ENCODE peak calls at places on chromosomes 4 and X, in six cellular contexts. One of them, this sample, is unnamed.

GRCh38 chrX:22889824-22890223 is 109.9 kb upstream of the DDX53 start:
- DNase-seq in A549: no peak
- DNase-seq in stomach: no peak
- DNase-seq in sigmoid colon: no peak
- DNase-seq in H1: no peak
- DNase-seq in ovary: no peak
- DNase-seq in this sample: no peak

GRCh38 chr4:125187221-125187620 is 127.5 kb upstream of the FAT4 start:
- DNase-seq in A549: no peak
- DNase-seq in stomach: no peak
- DNase-seq in sigmoid colon: no peak
- DNase-seq in H1: no peak
- DNase-seq in ovary: no peak
- DNase-seq in this sample: no peak

GRCh38 chr4:144402176-144402575 is 243.8 kb upstream of the HHIP start:
- DNase-seq in A549: no peak
- DNase-seq in stomach: no peak
- DNase-seq in sigmoid colon: no peak
- DNase-seq in H1: no peak
- DNase-seq in ovary: no peak
- DNase-seq in this sample: no peak

GRCh38 chr4:112061418-112061817 is 83.8 kb upstream of the FAM241A start:
- DNase-seq in A549: no peak
- DNase-seq in stomach: no peak
- DNase-seq in sigmoid colon: no peak
- DNase-seq in H1: no peak
- DNase-seq in ovary: no peak
- DNase-seq in this sample: no peak

GRCh38 chr4:109631709-109632108 is 71.5 kb downstream of the CASP6 start:
- DNase-seq in A549: peak
- DNase-seq in stomach: no peak
- DNase-seq in sigmoid colon: no peak
- DNase-seq in H1: no peak
- DNase-seq in ovary: no peak
- DNase-seq in this sample: no peak

GRCh38 chr4:129747756-129748155 is 651.8 kb downstream of the C4orf33 start:
- DNase-seq in A549: no peak
- DNase-seq in stomach: no peak
- DNase-seq in sigmoid colon: no peak
- DNase-seq in H1: no peak
- DNase-seq in ovary: no peak
- DNase-seq in this sample: no peak

GRCh38 chr4:26566027-26566578 is 17.8 kb upstream of the TBC1D19 start:
- DNase-seq in A549: no peak
- DNase-seq in stomach: no peak
- DNase-seq in sigmoid colon: no peak
- DNase-seq in H1: no peak
- DNase-seq in ovary: no peak
- DNase-seq in this sample: no peak

GRCh38 chrX:35104626-35105025 is 162.0 kb downstream of the FAM47B start:
- DNase-seq in A549: no peak
- DNase-seq in stomach: no peak
- DNase-seq in sigmoid colon: no peak
- DNase-seq in H1: no peak
- DNase-seq in ovary: no peak
- DNase-seq in this sample: no peak

GRCh38 chr4:165700855-165701254 is 172.2 kb upstream of the TLL1 start:
- DNase-seq in A549: no peak
- DNase-seq in stomach: no peak
- DNase-seq in sigmoid colon: no peak
- DNase-seq in H1: no peak
- DNase-seq in ovary: no peak
- DNase-seq in this sample: no peak

GRCh38 chr4:1209821-1210220 is 37.4 kb upstream of the SPON2 start:
- DNase-seq in A549: no peak
- DNase-seq in stomach: peak
- DNase-seq in sigmoid colon: peak
- DNase-seq in H1: no peak
- DNase-seq in ovary: peak
- DNase-seq in this sample: peak

GRCh38 chrX:153744210-153745066 is 19.6 kb upstream of the PLXNB3 start:
- DNase-seq in A549: no peak
- DNase-seq in stomach: no peak
- DNase-seq in sigmoid colon: peak
- DNase-seq in H1: no peak
- DNase-seq in ovary: no peak
- DNase-seq in this sample: no peak

GRCh38 chrX:22177950-22178349 is 94.8 kb upstream of the CBLL2 start:
- DNase-seq in A549: no peak
- DNase-seq in stomach: no peak
- DNase-seq in sigmoid colon: no peak
- DNase-seq in H1: no peak
- DNase-seq in ovary: no peak
- DNase-seq in this sample: no peak

GRCh38 chr4:125317526-125317880 is 2.7 kb downstream of the FAT4 start:
- DNase-seq in A549: peak
- DNase-seq in stomach: no peak
- DNase-seq in sigmoid colon: peak
- DNase-seq in H1: no peak
- DNase-seq in ovary: no peak
- DNase-seq in this sample: peak

GRCh38 chr4:107718351-107718965 is 1.6 kb downstream of the PAPSS1 start:
- DNase-seq in A549: no peak
- DNase-seq in stomach: no peak
- DNase-seq in sigmoid colon: no peak
- DNase-seq in H1: no peak
- DNase-seq in ovary: no peak
- DNase-seq in this sample: no peak

GRCh38 chrX:29662759-29663503 is 552.4 kb upstream of the MAGEB2 start:
- DNase-seq in A549: peak
- DNase-seq in stomach: no peak
- DNase-seq in sigmoid colon: no peak
- DNase-seq in H1: no peak
- DNase-seq in ovary: no peak
- DNase-seq in this sample: no peak

GRCh38 chrX:119266364-119266995 is 30.4 kb downstream of the PGRMC1 start:
- DNase-seq in A549: peak
- DNase-seq in stomach: no peak
- DNase-seq in sigmoid colon: no peak
- DNase-seq in H1: no peak
- DNase-seq in ovary: no peak
- DNase-seq in this sample: peak

GRCh38 chr4:160276785-160277325 is 1174.0 kb downstream of the RAPGEF2 start:
- DNase-seq in A549: no peak
- DNase-seq in stomach: no peak
- DNase-seq in sigmoid colon: no peak
- DNase-seq in H1: no peak
- DNase-seq in ovary: no peak
- DNase-seq in this sample: no peak

GRCh38 chr4:2886622-2887021 is 43.0 kb downstream of the ADD1 start:
- DNase-seq in A549: no peak
- DNase-seq in stomach: no peak
- DNase-seq in sigmoid colon: no peak
- DNase-seq in H1: no peak
- DNase-seq in ovary: no peak
- DNase-seq in this sample: no peak

GRCh38 chr4:175280153-175280552 is 362.0 kb downstream of the ADAM29 start:
- DNase-seq in A549: no peak
- DNase-seq in stomach: no peak
- DNase-seq in sigmoid colon: no peak
- DNase-seq in H1: no peak
- DNase-seq in ovary: no peak
- DNase-seq in this sample: no peak

GRCh38 chr4:151942971-151943370 is 182.2 kb upstream of the GATB start:
- DNase-seq in A549: no peak
- DNase-seq in stomach: no peak
- DNase-seq in sigmoid colon: no peak
- DNase-seq in H1: no peak
- DNase-seq in ovary: no peak
- DNase-seq in this sample: no peak

GRCh38 chr4:151940290-151940689 is 179.5 kb upstream of the GATB start:
- DNase-seq in A549: no peak
- DNase-seq in stomach: no peak
- DNase-seq in sigmoid colon: no peak
- DNase-seq in H1: no peak
- DNase-seq in ovary: no peak
- DNase-seq in this sample: no peak

GRCh38 chr4:151935411-151935810 is 174.6 kb upstream of the GATB start:
- DNase-seq in A549: no peak
- DNase-seq in stomach: no peak
- DNase-seq in sigmoid colon: no peak
- DNase-seq in H1: no peak
- DNase-seq in ovary: no peak
- DNase-seq in this sample: no peak

GRCh38 chr4:151940926-151941617 is 180.3 kb upstream of the GATB start:
- DNase-seq in A549: no peak
- DNase-seq in stomach: no peak
- DNase-seq in sigmoid colon: no peak
- DNase-seq in H1: no peak
- DNase-seq in ovary: no peak
- DNase-seq in this sample: no peak

DNA sequence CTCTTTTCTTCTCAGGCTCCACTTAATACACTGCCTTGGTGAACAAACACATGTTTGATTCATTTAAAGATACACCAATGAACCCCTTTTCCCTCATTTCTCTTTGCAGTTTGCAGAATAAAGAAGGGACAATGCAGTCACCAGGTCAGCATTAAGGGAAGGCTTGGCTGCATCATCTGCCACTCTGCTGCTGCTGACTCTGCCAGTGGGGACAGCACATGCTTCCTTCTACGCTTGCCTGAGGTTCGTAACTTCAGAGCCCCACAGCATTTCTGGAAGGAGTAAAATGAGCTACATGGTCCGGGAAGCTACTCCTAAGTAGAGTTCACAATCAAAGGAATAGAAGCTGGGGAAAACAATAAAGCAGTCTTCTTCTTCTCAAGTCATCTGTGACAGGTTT is 178.9 kb upstream of the GATB start:
- DNase-seq in A549: no peak
- DNase-seq in stomach: no peak
- DNase-seq in sigmoid colon: no peak
- DNase-seq in H1: no peak
- DNase-seq in ovary: no peak
- DNase-seq in this sample: no peak
- TF ChIP-seq EP300 in A549: no peak
- TF ChIP-seq EP300 in stomach: no peak
- TF ChIP-seq EP300 in sigmoid colon: no peak
- TF ChIP-seq EP300 in H1: no peak
- TF ChIP-seq EP300 in ovary: no peak
- TF ChIP-seq EP300 in this sample: no peak

GRCh38 chr4:121155893-121156292 is 8.2 kb downstream of the TNIP3 start:
- DNase-seq in A549: peak
- DNase-seq in stomach: no peak
- DNase-seq in sigmoid colon: no peak
- DNase-seq in H1: no peak
- DNase-seq in ovary: no peak
- DNase-seq in this sample: no peak

GRCh38 chr4:121154103-121154515 is 10.0 kb downstream of the TNIP3 start:
- DNase-seq in A549: no peak
- DNase-seq in stomach: no peak
- DNase-seq in sigmoid colon: no peak
- DNase-seq in H1: no peak
- DNase-seq in ovary: no peak
- DNase-seq in this sample: no peak

GRCh38 chr4:121156822-121157769 is 7.0 kb downstream of the TNIP3 start:
- DNase-seq in A549: peak
- DNase-seq in stomach: no peak
- DNase-seq in sigmoid colon: no peak
- DNase-seq in H1: peak
- DNase-seq in ovary: peak
- DNase-seq in this sample: peak
- TF ChIP-seq EP300 in A549: no peak
- TF ChIP-seq EP300 in stomach: no peak
- TF ChIP-seq EP300 in sigmoid colon: no peak
- TF ChIP-seq EP300 in H1: no peak
- TF ChIP-seq EP300 in ovary: no peak
- TF ChIP-seq EP300 in this sample: no peak

GRCh38 chr4:184287697-184288255 is 70.1 kb upstream of the ENPP6 start:
- DNase-seq in A549: no peak
- DNase-seq in stomach: peak
- DNase-seq in sigmoid colon: no peak
- DNase-seq in H1: no peak
- DNase-seq in ovary: no peak
- DNase-seq in this sample: peak

GRCh38 chr4:184286346-184286745 is 68.7 kb upstream of the ENPP6 start:
- DNase-seq in A549: no peak
- DNase-seq in stomach: no peak
- DNase-seq in sigmoid colon: no peak
- DNase-seq in H1: no peak
- DNase-seq in ovary: no peak
- DNase-seq in this sample: no peak

GRCh38 chr4:184292465-184292867 is 74.8 kb upstream of the ENPP6 start:
- DNase-seq in A549: no peak
- DNase-seq in stomach: no peak
- DNase-seq in sigmoid colon: no peak
- DNase-seq in H1: no peak
- DNase-seq in ovary: no peak
- DNase-seq in this sample: no peak

GRCh38 chr4:184289179-184289535 is 71.5 kb upstream of the ENPP6 start:
- DNase-seq in A549: no peak
- DNase-seq in stomach: no peak
- DNase-seq in sigmoid colon: no peak
- DNase-seq in H1: no peak
- DNase-seq in ovary: no peak
- DNase-seq in this sample: no peak

DNA sequence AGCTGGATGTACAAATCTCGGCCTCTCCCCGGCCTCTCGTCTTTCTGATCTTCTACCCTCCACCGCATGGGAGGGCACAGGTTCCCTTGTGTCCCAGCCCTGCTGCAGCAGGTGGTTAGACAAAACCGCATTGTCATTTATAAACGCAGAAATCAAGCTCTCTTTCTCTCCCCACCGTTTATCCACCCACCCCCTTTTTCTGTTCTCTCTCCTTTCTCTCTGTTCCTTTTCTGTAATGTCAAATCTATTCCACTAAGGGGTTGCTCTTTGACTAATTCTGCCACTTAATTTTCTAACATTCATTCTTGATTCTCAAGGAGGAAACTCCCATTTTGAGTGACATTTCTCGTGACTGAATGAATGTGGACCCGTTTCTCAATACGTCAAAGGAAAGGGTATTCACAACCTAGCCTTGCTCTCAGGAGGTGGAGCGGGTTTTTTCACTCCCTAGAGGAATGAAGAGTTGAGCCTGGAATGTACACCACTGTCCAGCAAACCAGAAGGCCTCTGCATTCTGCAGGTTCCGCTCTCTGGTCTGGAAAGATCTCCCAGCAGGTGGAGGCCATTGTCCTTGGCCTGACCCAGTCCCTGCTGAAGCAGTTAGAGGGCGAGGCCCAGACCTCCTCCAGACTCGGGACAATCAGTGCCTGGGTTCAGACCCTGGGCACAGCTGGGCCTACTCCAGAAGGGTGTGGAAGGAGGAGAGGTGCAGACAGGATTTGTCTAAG is 70.9 kb upstream of the ENPP6 start:
- DNase-seq in A549: no peak
- DNase-seq in stomach: peak
- DNase-seq in sigmoid colon: no peak
- DNase-seq in H1: no peak
- DNase-seq in ovary: no peak
- DNase-seq in this sample: peak
- TF ChIP-seq EP300 in A549: no peak
- TF ChIP-seq EP300 in stomach: no peak
- TF ChIP-seq EP300 in sigmoid colon: no peak
- TF ChIP-seq EP300 in H1: no peak
- TF ChIP-seq EP300 in ovary: no peak
- TF ChIP-seq EP300 in this sample: no peak

GRCh38 chr4:146371812-146372211 is 149.9 kb downstream of the SLC10A7 start:
- DNase-seq in A549: no peak
- DNase-seq in stomach: no peak
- DNase-seq in sigmoid colon: no peak
- DNase-seq in H1: no peak
- DNase-seq in ovary: no peak
- DNase-seq in this sample: no peak
- TF ChIP-seq EP300 in A549: no peak
- TF ChIP-seq EP300 in stomach: no peak
- TF ChIP-seq EP300 in sigmoid colon: no peak
- TF ChIP-seq EP300 in H1: no peak
- TF ChIP-seq EP300 in ovary: no peak
- TF ChIP-seq EP300 in this sample: no peak